ENCODE peak calls at places on chromosomes 3 and 15, in five cellular contexts. W is SW480; H is activated naive CD4-positive, alpha-beta T cell treated with Interleukin-2 at 50 U/mL for 16 hours; M is MM.1S; P is GM12865. X is an unnamed sample.

GRCh38 chr3:45043715-45044299 is 17.7 kb downstream of the CLEC3B start:
- DNase-seq in W (peak; percentile 41), H (no peak), M (no peak), P (no peak), X (peak; percentile 39)

GRCh38 chr3:177744873-177745646 is 547.8 kb upstream of the TBL1XR1 start:
- DNase-seq in W (peak; percentile 11), H (no peak), M (no peak), P (no peak), X (no peak)

GRCh38 chr3:12268050-12268449 is 20.8 kb upstream of the PPARG start:
- DNase-seq in W (no peak), H (no peak), M (no peak), P (no peak), X (no peak)

GRCh38 chr3:108322352-108322751 is 26.0 kb downstream of the HHLA2 start:
- DNase-seq in W (no peak), H (peak; percentile 25), M (no peak), P (peak; percentile 14), X (peak; percentile 33)

GRCh38 chr15:26421065-26421464 is 351.8 kb downstream of the GABRB3 start:
- DNase-seq in W (peak; percentile 5), H (no peak), M (no peak), P (no peak), X (no peak)

GRCh38 chr3:197368821-197369220 is 70.4 kb upstream of the DLG1 start:
- DNase-seq in W (peak; percentile 48), H (no peak), M (no peak), P (no peak), X (no peak)

GRCh38 chr3:46395210-46395661 is 11.6 kb downstream of the CCR5AS start:
- DNase-seq in W (no peak), H (no peak), M (no peak), P (no peak), X (no peak)

GRCh38 chr3:152638707-152639450 is 196.1 kb upstream of the P2RY1 start:
- DNase-seq in W (no peak), H (no peak), M (no peak), P (no peak), X (no peak)

GRCh38 chr3:111936967-111937366 is 41.9 kb upstream of the ABHD10 start:
- DNase-seq in W (no peak), H (no peak), M (no peak), P (no peak), X (no peak)

GRCh38 chr3:116569611-116570010 is 124.3 kb upstream of the LSAMP start:
- DNase-seq in W (no peak), H (no peak), M (no peak), P (no peak), X (no peak)

GRCh38 chr15:48406240-48406891 is 75.1 kb downstream of the DUT start:
- DNase-seq in W (no peak), H (no peak), M (no peak), P (no peak), X (no peak)

GRCh38 chr3:171446801-171447578 is 13.2 kb downstream of the TNIK start:
- DNase-seq in W (peak; percentile 56), H (no peak), M (no peak), P (no peak), X (peak; percentile 37)

GRCh38 chr3:128270559-128271492 is 117.5 kb downstream of the EEFSEC start:
- DNase-seq in W (no peak), H (no peak), M (no peak), P (no peak), X (no peak)

GRCh38 chr3:140571836-140572235 is 106.0 kb upstream of the TRIM42 start:
- DNase-seq in W (no peak), H (no peak), M (no peak), P (no peak), X (no peak)

GRCh38 chr3:36763111-36763849 is 1.1 kb downstream of the DCLK3 start:
- DNase-seq in W (no peak), H (no peak), M (no peak), P (no peak), X (no peak)

GRCh38 chr15:39300451-39301153 is 280.3 kb upstream of the THBS1 start:
- DNase-seq in W (no peak), H (no peak), M (no peak), P (no peak), X (no peak)

GRCh38 chr15:55740479-55740878 is 2.5 kb downstream of the PRTG start:
- DNase-seq in W (no peak), H (no peak), M (no peak), P (no peak), X (no peak)

GRCh38 chr15:57547243-57547755 is 44.4 kb upstream of the MYZAP start:
- DNase-seq in W (no peak), H (no peak), M (no peak), P (no peak), X (no peak)

GRCh38 chr15:50058231-50058630 is 60.8 kb downstream of the ATP8B4 start:
- DNase-seq in W (no peak), H (no peak), M (no peak), P (no peak), X (no peak)

GRCh38 chr15:89088605-89089315 is 504 bp downstream of the ABHD2 start:
- DNase-seq in W (peak; percentile 39), H (peak; percentile 17), M (peak; percentile 31), P (peak; percentile 34), X (no peak)

GRCh38 chr3:172675371-172676193 is 35.3 kb downstream of the NCEH1 start:
- DNase-seq in W (peak; percentile 41), H (no peak), M (peak; percentile 69), P (peak; percentile 52), X (peak; percentile 73)

GRCh38 chr15:98668566-98669308 is 20.4 kb downstream of the IGF1R start:
- DNase-seq in W (no peak), H (peak; percentile 33), M (no peak), P (peak; percentile 88), X (no peak)

GRCh38 chr15:94266000-94266399 is 34.6 kb downstream of the MCTP2 start:
- DNase-seq in W (no peak), H (no peak), M (no peak), P (no peak), X (no peak)

GRCh38 chr3:170848294-170848917 is 21.6 kb downstream of the RPL22L1 start:
- DNase-seq in W (peak; percentile 48), H (no peak), M (no peak), P (no peak), X (peak; percentile 47)